ENCODE peak calls at places on chromosomes 1 and 21, in eight cellular contexts. H is AG08395; T is stromal cell of bone marrow; J is MCF 10A; Z is A172; M is GM19239; Y is stimulated activated CD4-positive, alpha-beta T cell treated with anti-CD3 and anti-CD28 coated beads, TNF-alpha, amount 100 ng/mL, for 24 hours; S is mesothelial cell of epicardium. Q is an unnamed sample.

GRCh38 chr1:38038836-38039235 is 7.8 kb downstream of the POU3F1 start:
- DNase-seq in H (peak; percentile 71), T (peak; percentile 57), J (peak; percentile 20), Z (peak; percentile 38), M (no peak), Y (no peak), S (no peak), Q (no peak)

GRCh38 chr21:31666445-31667010 is 7.0 kb downstream of the SOD1 start:
- DNase-seq in H (no peak), T (no peak), J (no peak), Z (no peak), M (no peak), Y (no peak), S (no peak), Q (no peak)

GRCh38 chr1:109668123-109668800 is 405 bp downstream of the GSTM2 start:
- DNase-seq in H (no peak), T (no peak), J (no peak), Z (no peak), M (no peak), Y (no peak), S (no peak), Q (no peak)

GRCh38 chr1:67952071-67952470 is 98.4 kb downstream of the DIRAS3 start:
- DNase-seq in H (no peak), T (no peak), J (no peak), Z (peak; percentile 19), M (no peak), Y (no peak), S (no peak), Q (no peak)

GRCh38 chr1:186858923-186859322 is 30.2 kb downstream of the PLA2G4A start:
- DNase-seq in H (no peak), T (no peak), J (peak; percentile 46), Z (no peak), M (no peak), Y (no peak), S (no peak), Q (no peak)

GRCh38 chr1:221101792-221102191 is 222.5 kb downstream of the HLX start:
- DNase-seq in H (peak; percentile 69), T (peak; percentile 76), J (peak; percentile 46), Z (peak; percentile 76), M (no peak), Y (no peak), S (no peak), Q (no peak)

GRCh38 chr1:228285661-228286504 is 78.0 kb downstream of the OBSCN start:
- DNase-seq in H (no peak), T (no peak), J (no peak), Z (no peak), M (no peak), Y (no peak), S (peak; percentile 18), Q (no peak)

GRCh38 chr1:202316186-202316585 is 25.6 kb downstream of the UBE2T start:
- DNase-seq in H (no peak), T (no peak), J (no peak), Z (no peak), M (no peak), Y (no peak), S (no peak), Q (no peak)

GRCh38 chr1:212152869-212153268 is 117.3 kb downstream of the DTL start:
- DNase-seq in H (no peak), T (no peak), J (no peak), Z (no peak), M (no peak), Y (no peak), S (no peak), Q (no peak)

GRCh38 chr1:227654431-227654830 is 80.7 kb downstream of the JMJD4 start:
- DNase-seq in H (no peak), T (no peak), J (peak; percentile 8), Z (no peak), M (no peak), Y (no peak), S (no peak), Q (no peak)

GRCh38 chr1:82721702-82722101 is 921.0 kb downstream of the ADGRL2 start:
- DNase-seq in H (no peak), T (no peak), J (no peak), Z (no peak), M (no peak), Y (no peak), S (no peak), Q (no peak)

GRCh38 chr1:219945795-219946194 is 17.4 kb upstream of the SLC30A10 start:
- DNase-seq in H (no peak), T (no peak), J (no peak), Z (no peak), M (no peak), Y (no peak), S (no peak), Q (no peak)

GRCh38 chr1:54849219-54850081 is 37.5 kb downstream of the DHCR24 start:
- DNase-seq in H (no peak), T (peak; percentile 43), J (no peak), Z (no peak), M (no peak), Y (no peak), S (no peak), Q (no peak)

GRCh38 chr1:61183471-61184034 is 101.2 kb downstream of the NFIA start:
- DNase-seq in H (no peak), T (no peak), J (no peak), Z (no peak), M (no peak), Y (no peak), S (no peak), Q (no peak)

GRCh38 chr1:187985145-187985896 is 1156.6 kb downstream of the PLA2G4A start:
- DNase-seq in H (no peak), T (no peak), J (no peak), Z (no peak), M (no peak), Y (no peak), S (no peak), Q (no peak)

GRCh38 chr1:204293605-204294365 is 65.9 kb downstream of the PLEKHA6 start:
- DNase-seq in H (no peak), T (peak; percentile 11), J (peak; percentile 80), Z (no peak), M (no peak), Y (no peak), S (no peak), Q (no peak)

GRCh38 chr1:161258439-161259386 is at the start of gene PCP4L1:
- DNase-seq in H (peak; percentile 62), T (peak; percentile 13), J (peak; percentile 56), Z (no peak), M (peak; percentile 45), Y (no peak), S (no peak), Q (peak; percentile 5)

GRCh38 chr1:199084293-199084692 is 445.5 kb downstream of the PTPRC start:
- DNase-seq in H (peak; percentile 3), T (no peak), J (no peak), Z (no peak), M (no peak), Y (no peak), S (no peak), Q (no peak)

GRCh38 chr1:45644661-45645060 is 20.8 kb upstream of the CCDC17 start:
- DNase-seq in H (no peak), T (no peak), J (no peak), Z (no peak), M (no peak), Y (no peak), S (no peak), Q (no peak)

GRCh38 chr1:85125891-85126290 is 74.9 kb downstream of the SYDE2 start:
- DNase-seq in H (no peak), T (no peak), J (no peak), Z (no peak), M (no peak), Y (no peak), S (no peak), Q (no peak)

GRCh38 chr1:3543076-3544049 is 67.9 kb downstream of the MEGF6 start:
- DNase-seq in H (peak; percentile 98), T (peak; percentile 93), J (peak; percentile 91), Z (peak; percentile 81), M (no peak), Y (no peak), S (no peak), Q (no peak)

GRCh38 chr21:46194374-46195334 is 10.4 kb upstream of the SPATC1L start:
- DNase-seq in H (no peak), T (no peak), J (no peak), Z (no peak), M (no peak), Y (no peak), S (no peak), Q (no peak)

GRCh38 chr1:192810253-192810880 is 1.5 kb downstream of the RGS2 start:
- DNase-seq in H (no peak), T (no peak), J (peak; percentile 27), Z (no peak), M (no peak), Y (no peak), S (no peak), Q (no peak)

GRCh38 chr1:169124459-169124858 is 18.0 kb downstream of the ATP1B1 start:
- DNase-seq in H (no peak), T (no peak), J (no peak), Z (no peak), M (no peak), Y (no peak), S (no peak), Q (no peak)

GRCh38 chr1:94739521-94740061 is 80.6 kb upstream of the SLC44A3 start:
- DNase-seq in H (peak; percentile 90), T (peak; percentile 85), J (peak; percentile 94), Z (peak; percentile 89), M (no peak), Y (no peak), S (no peak), Q (no peak)

GRCh38 chr1:88302843-88303486 is 381.1 kb upstream of the PKN2 start:
- DNase-seq in H (peak; percentile 29), T (peak; percentile 21), J (peak; percentile 29), Z (no peak), M (no peak), Y (no peak), S (no peak), Q (no peak)

GRCh38 chr1:47703981-47704596 is 266.2 kb downstream of the FOXD2 start:
- DNase-seq in H (peak; percentile 88), T (no peak), J (peak; percentile 66), Z (peak; percentile 72), M (no peak), Y (no peak), S (no peak), Q (no peak)

Q was measured in glomerular endothelial cell.